ENCODE peak calls at places on chromosomes 11 and 22, in seven cellular contexts. B is hepatic stellate cell; X is CD4-positive, alpha-beta T cell; G is amniotic stem cell; Y is cardiac muscle cell; J is activated T-cell treated with anti-CD3 and anti-CD28 coated beads, Interleukin-2, amount 50 U/mL, for 48 hours; E is foreskin fibroblast. P is an unnamed sample.

GRCh38 chr22:30701872-30702271 is 7.2 kb downstream of the OSBP2 start:
- DNase-seq in G (no peak), Y (no peak), B (peak; percentile 59), X (no peak), E (peak; percentile 63), J (no peak), P (no peak)

GRCh38 chr11:126408496-126408895 is 53.0 kb downstream of the ST3GAL4 start:
- DNase-seq in G (no peak), X (no peak), E (no peak), B (no peak), J (no peak), Y (no peak), P (no peak)

GRCh38 chr11:70766901-70767300 is 368.6 kb downstream of the CTTN start:
- DNase-seq in X (no peak), Y (no peak), J (no peak), E (no peak), G (no peak), B (no peak), P (no peak)

GRCh38 chr11:61082161-61082870 is 20.0 kb upstream of the CD5 start:
- DNase-seq in G (no peak), B (no peak), X (no peak), Y (no peak), J (peak; percentile 57), E (no peak), P (no peak)

GRCh38 chr11:88411265-88411664 is 73.7 kb upstream of the CTSC start:
- DNase-seq in E (peak; percentile 81), J (no peak), G (no peak), Y (no peak), B (no peak), X (no peak), P (no peak)

GRCh38 chr11:62394825-62395538 is 23.9 kb upstream of the SCGB1A1 start:
- DNase-seq in X (no peak), E (peak; percentile 91), B (peak; percentile 85), Y (peak; percentile 90), G (peak; percentile 67), J (peak; percentile 40), P (peak; percentile 71)

GRCh38 chr11:2666828-2667570 is 32.8 kb downstream of the KCNQ1OT1 start:
- DNase-seq in E (no peak), J (no peak), B (no peak), G (no peak), Y (peak; percentile 15), X (no peak), P (no peak)

GRCh38 chr11:65912840-65913239 is 6.0 kb downstream of the C11orf68 start:
- DNase-seq in E (peak; percentile 71), B (no peak), Y (no peak), J (no peak), G (peak; percentile 51), X (no peak), P (no peak)

GRCh38 chr11:123325535-123325934 is 104.5 kb upstream of the GRAMD1B start:
- DNase-seq in B (no peak), X (no peak), J (no peak), Y (no peak), E (no peak), G (no peak), P (no peak)

GRCh38 chr11:119874660-119875238 is 145.7 kb upstream of the NECTIN1 start:
- DNase-seq in X (no peak), G (no peak), Y (no peak), J (no peak), E (no peak), B (no peak), P (no peak)

GRCh38 chr11:38014405-38014804 is 1416.4 kb upstream of the RAG2 start:
- DNase-seq in Y (peak; percentile 89), E (peak; percentile 51), X (no peak), J (no peak), G (no peak), B (peak; percentile 7), P (no peak)

GRCh38 chr11:73430326-73430725 is 54.1 kb downstream of the RELT start:
- DNase-seq in Y (no peak), E (no peak), G (no peak), B (no peak), J (no peak), X (no peak), P (no peak)

GRCh38 chr11:74691755-74692154 is 39.5 kb downstream of the CHRDL2 start:
- DNase-seq in J (no peak), X (no peak), G (no peak), B (no peak), Y (no peak), E (no peak), P (no peak)

GRCh38 chr11:11363674-11364073 is 10.6 kb upstream of the CSNK2A3 start:
- DNase-seq in J (no peak), X (no peak), B (no peak), G (no peak), Y (no peak), E (no peak), P (no peak)

GRCh38 chr11:3119141-3119821 is 45.8 kb downstream of the OSBPL5 start:
- DNase-seq in G (no peak), J (no peak), E (no peak), B (no peak), Y (no peak), X (no peak), P (no peak)

GRCh38 chr22:38831166-38831945 is 12.5 kb downstream of the NPTXR start:
- DNase-seq in G (no peak), B (no peak), E (peak; percentile 70), X (no peak), Y (peak; percentile 84), J (no peak), P (no peak)

GRCh38 chr11:87722756-87723599 is 452.3 kb downstream of the RAB38 start:
- DNase-seq in J (no peak), G (no peak), X (no peak), E (peak; percentile 18), Y (peak; percentile 19), B (peak; percentile 4), P (peak; percentile 7)

GRCh38 chr11:8604078-8604723 is 10.2 kb upstream of the STK33 start:
- DNase-seq in G (peak; percentile 99), Y (peak; percentile 100), E (peak; percentile 100), X (no peak), J (peak; percentile 62), B (peak; percentile 82), P (peak; percentile 46)

GRCh38 chr11:75773595-75774353 is 5.2 kb downstream of the DGAT2 start:
- DNase-seq in B (no peak), Y (no peak), J (no peak), G (no peak), X (no peak), E (no peak), P (no peak)

GRCh38 chr22:45866398-45867117 is 110.4 kb downstream of the WNT7B start:
- DNase-seq in X (no peak), G (no peak), E (peak; percentile 15), Y (no peak), B (no peak), J (peak; percentile 9), P (no peak)

GRCh38 chr22:20966883-20967696 is at the start of gene AIFM3:
- DNase-seq in B (no peak), G (no peak), J (no peak), E (no peak), Y (no peak), X (no peak), P (no peak)

GRCh38 chr11:78532991-78533861 is 41.4 kb downstream of the NARS2 start:
- DNase-seq in J (no peak), G (no peak), X (no peak), B (no peak), Y (no peak), E (no peak), P (no peak)

GRCh38 chr22:39571538-39571937 is 985 bp downstream of the CACNA1I start:
- DNase-seq in B (no peak), E (no peak), Y (no peak), X (no peak), J (no peak), G (no peak), P (no peak)

GRCh38 chr22:49370841-49371301 is 456.8 kb downstream of the BRD1 start:
- DNase-seq in J (no peak), G (no peak), E (no peak), B (no peak), X (no peak), Y (no peak), P (no peak)

GRCh38 chr11:69534166-69534530 is 52.7 kb downstream of the LINC01488 start:
- DNase-seq in Y (no peak), G (no peak), E (no peak), X (no peak), J (no peak), B (no peak), P (no peak)

GRCh38 chr11:65437436-65438227 is 15.0 kb downstream of the NEAT1 start:
- DNase-seq in Y (peak; percentile 32), B (no peak), J (peak; percentile 17), G (no peak), X (no peak), E (peak; percentile 17), P (no peak)

GRCh38 chr11:91394718-91395414 is 829.8 kb upstream of the FAT3 start:
- DNase-seq in E (no peak), X (no peak), Y (no peak), G (no peak), J (no peak), B (no peak), P (peak; percentile 65)

GRCh38 chr11:19355601-19356000 is 114.9 kb upstream of the E2F8 start:
- DNase-seq in Y (no peak), J (no peak), X (no peak), E (peak; percentile 15), G (no peak), B (no peak), P (no peak)

GRCh38 chr11:112321521-112322172 is 61.0 kb upstream of the PLET1 start:
- DNase-seq in Y (peak; percentile 93), G (no peak), J (no peak), E (peak; percentile 80), B (no peak), X (no peak), P (peak; percentile 23)

GRCh38 chr22:46775789-46776485 is 13.5 kb downstream of the TBC1D22A start:
- DNase-seq in E (no peak), J (no peak), B (no peak), Y (no peak), G (no peak), X (no peak), P (peak; percentile 43)

GRCh38 chr11:112292785-112293407 is 32.2 kb upstream of the PLET1 start:
- DNase-seq in Y (peak; percentile 89), X (no peak), G (peak; percentile 84), E (peak; percentile 95), B (peak; percentile 76), J (no peak), P (no peak)

GRCh38 chr22:49405590-49405989 is 422.1 kb downstream of the BRD1 start:
- DNase-seq in J (no peak), Y (no peak), B (no peak), G (no peak), E (no peak), X (no peak), P (no peak)

GRCh38 chr11:32098142-32098903 is 7.4 kb downstream of the RCN1 start:
- DNase-seq in E (no peak), B (no peak), G (no peak), J (no peak), X (no peak), Y (no peak), P (no peak)

GRCh38 chr11:76410771-76411423 is 29.8 kb downstream of the GVQW3 start:
- DNase-seq in B (no peak), X (no peak), G (no peak), E (peak; percentile 6), J (no peak), Y (no peak), P (no peak)

GRCh38 chr11:1826552-1827094 is 8.2 kb upstream of the SYT8 start:
- DNase-seq in J (no peak), E (peak; percentile 43), X (no peak), G (no peak), Y (peak; percentile 91), B (peak; percentile 94), P (peak; percentile 50)

GRCh38 chr11:90134420-90135003 is at the start of gene NAALAD2:
- DNase-seq in J (peak; percentile 19), E (peak; percentile 63), Y (peak; percentile 80), G (no peak), B (peak; percentile 26), X (no peak), P (peak; percentile 59)

GRCh38 chr22:35727436-35727835 is 9.8 kb downstream of the APOL5 start:
- DNase-seq in B (no peak), G (no peak), X (no peak), E (no peak), J (no peak), Y (peak; percentile 74), P (no peak)